ENCODE peak calls at places on chromosomes 7 and 10, in seven cellular contexts. H is suprapubic skin, I is A549, M is right lobe of liver, B is RWPE2, D is colonic mucosa, Z is heart left ventricle. C is an unnamed sample.

GRCh38 chr10:22433875-22434274 is 88.6 kb downstream of the SPAG6 start:
- DNase-seq in I (peak; percentile 38), Z (no peak), M (no peak), H (no peak), B (no peak), D (no peak), C (no peak)

GRCh38 chr10:132693676-132694075 is 92.3 kb downstream of the NKX6-2 start:
- DNase-seq in I (no peak), D (no peak), Z (no peak), H (no peak), B (no peak), M (no peak), C (no peak)

GRCh38 chr7:71442492-71443196 is 310.7 kb downstream of the GALNT17 start:
- DNase-seq in I (no peak), M (no peak), Z (no peak), H (no peak), D (no peak), B (no peak), C (no peak)

GRCh38 chr7:34136698-34137097 is 231.4 kb downstream of the BMPER start:
- DNase-seq in H (no peak), M (no peak), B (no peak), I (no peak), Z (no peak), D (no peak), C (no peak)

GRCh38 chr10:69278446-69278963 is at the start of gene HK1:
- DNase-seq in M (no peak), I (no peak), H (no peak), B (no peak), Z (peak; percentile 35), D (no peak), C (no peak)

GRCh38 chr10:69730251-69731156 is 71.2 kb upstream of the COL13A1 start:
- DNase-seq in B (no peak), I (no peak), Z (peak; percentile 88), H (no peak), D (no peak), M (no peak), C (no peak)

GRCh38 chr10:96924861-96925260 is 92.8 kb downstream of the LCOR start:
- DNase-seq in H (no peak), B (no peak), Z (no peak), M (no peak), I (no peak), D (no peak), C (no peak)

GRCh38 chr10:112793197-112793921 is 156.7 kb upstream of the TCF7L2 start:
- DNase-seq in H (no peak), D (peak; percentile 72), B (no peak), I (no peak), Z (no peak), M (no peak), C (no peak)

GRCh38 chr7:21869785-21870402 is 75.8 kb downstream of the CDCA7L start:
- DNase-seq in H (no peak), B (no peak), M (no peak), I (no peak), Z (no peak), D (no peak), C (no peak)

GRCh38 chr7:121395494-121395960 is 581 bp downstream of the FAM3C start:
- DNase-seq in B (peak; percentile 48), M (peak; percentile 61), Z (no peak), I (peak; percentile 25), D (peak; percentile 51), H (peak; percentile 65), C (no peak)

GRCh38 chr7:4851459-4852422 is 10.1 kb downstream of the PAPOLB start:
- DNase-seq in Z (no peak), I (no peak), B (no peak), D (no peak), H (no peak), M (no peak), C (no peak)

GRCh38 chr7:30450123-30450982 is 28.2 kb downstream of the NOD1 start:
- DNase-seq in Z (no peak), M (no peak), I (no peak), D (no peak), B (no peak), H (no peak), C (no peak)

GRCh38 chr7:30447466-30447865 is 31.1 kb downstream of the NOD1 start:
- DNase-seq in M (no peak), Z (no peak), D (no peak), B (peak; percentile 15), I (no peak), H (peak; percentile 30), C (no peak)

GRCh38 chr7:30446266-30446665 is 32.3 kb downstream of the NOD1 start:
- DNase-seq in Z (no peak), I (no peak), B (no peak), H (peak; percentile 44), D (no peak), M (no peak), C (no peak)

GRCh38 chr7:30448461-30449189 is 30.0 kb downstream of the NOD1 start:
- DNase-seq in B (no peak), I (no peak), D (no peak), H (peak; percentile 42), Z (no peak), M (no peak), C (no peak)

GRCh38 chr7:30445770-30446169 is 32.8 kb downstream of the NOD1 start:
- DNase-seq in I (peak; percentile 6), D (peak; percentile 58), Z (peak; percentile 78), M (peak; percentile 83), B (no peak), H (peak; percentile 82), C (peak; percentile 54)
- TF ChIP-seq CTCF in I (no peak), D (no peak), Z (no peak), M (peak; percentile 42), B (no peak), H (no peak), C (peak; percentile 13)

DNA sequence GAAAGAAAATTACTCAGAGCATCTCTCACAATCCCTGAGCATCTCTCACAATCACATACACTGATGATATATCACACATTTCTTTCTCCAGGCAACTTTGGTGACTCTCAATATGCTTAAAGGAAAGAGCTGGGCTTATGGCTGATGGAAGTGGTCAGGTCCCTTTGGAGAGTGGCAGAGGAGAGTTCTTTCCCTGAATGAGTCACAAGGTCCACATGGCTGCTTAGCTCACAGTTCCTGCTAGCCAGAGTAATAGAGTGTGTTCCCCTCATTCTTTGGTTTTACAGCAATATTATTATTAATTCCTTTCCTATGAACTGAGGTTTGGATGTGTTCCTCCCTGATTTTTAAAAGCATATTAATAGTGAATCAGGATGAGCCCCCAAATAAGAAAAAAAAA is 287.4 kb downstream of the C7orf25 start:
- DNase-seq in M (no peak), Z (no peak), I (no peak), B (no peak), D (no peak), H (no peak), C (no peak)
- H3K27ac ChIP-seq in M (no peak overlapping the region), Z (no peak overlapping the region), I (no peak overlapping the region), B (no peak overlapping the region), D (no peak overlapping the region), H (no peak overlapping the region), C (no peak overlapping the region)

DNA sequence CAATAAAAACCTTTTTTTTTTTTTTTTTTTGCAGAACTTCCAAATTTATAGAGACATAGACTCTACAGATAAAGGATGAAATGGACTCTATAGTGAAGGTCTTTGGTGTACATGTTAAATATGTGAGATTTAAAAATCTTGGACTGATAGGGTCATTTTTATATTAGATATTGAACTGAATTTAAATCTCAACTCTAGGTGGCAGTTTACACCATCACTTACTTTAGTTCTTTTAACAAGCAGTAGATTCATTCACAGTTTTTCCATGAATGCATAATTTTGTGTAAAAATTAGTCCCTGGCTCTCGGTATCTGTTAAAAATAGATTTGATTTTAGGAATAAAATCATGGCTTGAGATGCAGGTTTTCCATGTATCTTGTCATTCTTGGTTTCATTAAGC is 31.1 kb upstream of the SNX13 start:
- DNase-seq in B (no peak), H (no peak), M (no peak), D (no peak), I (no peak), Z (no peak), C (no peak)
- TF ChIP-seq CTCF in B (peak; percentile 54), H (no peak), M (peak; percentile 10), D (no peak), I (peak; percentile 31), Z (no peak), C (no peak)

GRCh38 chr10:24468281-24468751 is 255.4 kb downstream of the ARHGAP21 start:
- DNase-seq in Z (no peak), D (no peak), H (no peak), B (no peak), I (no peak), M (no peak), C (no peak)

GRCh38 chr10:24467605-24468004 is 256.1 kb downstream of the ARHGAP21 start:
- DNase-seq in Z (no peak), M (no peak), I (no peak), D (no peak), H (no peak), B (no peak), C (no peak)

GRCh38 chr10:24467094-24467493 is 256.6 kb downstream of the ARHGAP21 start:
- DNase-seq in I (peak; percentile 11), D (no peak), Z (no peak), B (no peak), H (no peak), M (no peak), C (no peak)

GRCh38 chr10:24466616-24466949 is 257.1 kb downstream of the ARHGAP21 start:
- DNase-seq in B (no peak), I (no peak), M (no peak), Z (no peak), H (no peak), D (no peak), C (no peak)

GRCh38 chr10:24469993-24470392 is 253.7 kb downstream of the ARHGAP21 start:
- DNase-seq in M (no peak), Z (no peak), B (no peak), D (peak; percentile 86), I (no peak), H (no peak), C (no peak)
- H3K27ac ChIP-seq in M (no peak overlapping the region), Z (no peak overlapping the region), B (peak overlapping the region; percentile 1), D (peak overlapping the region; percentile 71), I (no peak overlapping the region), H (no peak overlapping the region), C (no peak overlapping the region)

C was measured in CD4-positive, alpha-beta T cell.